ENCODE peak calls at places on chromosomes 11 and 22, in five cellular contexts. One of them, this sample, is unnamed.

GRCh38 chr22:19066531-19067271 is 55.5 kb downstream of the DGCR2 start:
- DNase-seq in IMR-90: peak
- DNase-seq in cardiac muscle cell: peak
- DNase-seq in neural crest cell: no peak
- DNase-seq in AG09309: peak
- DNase-seq in this sample: no peak

GRCh38 chr11:112584674-112585073 is 324.0 kb upstream of the PLET1 start:
- DNase-seq in AG09309: no peak
- DNase-seq in cardiac muscle cell: no peak
- DNase-seq in neural crest cell: no peak
- DNase-seq in IMR-90: no peak
- DNase-seq in this sample: no peak

GRCh38 chr11:46363455-46363920 is 16.2 kb downstream of the DGKZ start:
- DNase-seq in cardiac muscle cell: no peak
- DNase-seq in AG09309: no peak
- DNase-seq in neural crest cell: no peak
- DNase-seq in IMR-90: peak
- DNase-seq in this sample: no peak

GRCh38 chr11:108516125-108516524 is 17.9 kb upstream of the POGLUT3 start:
- DNase-seq in IMR-90: no peak
- DNase-seq in neural crest cell: no peak
- DNase-seq in AG09309: no peak
- DNase-seq in cardiac muscle cell: no peak
- DNase-seq in this sample: no peak

GRCh38 chr11:103537904-103538502 is 428.8 kb downstream of the DYNC2H1 start:
- DNase-seq in AG09309: no peak
- DNase-seq in neural crest cell: no peak
- DNase-seq in cardiac muscle cell: peak
- DNase-seq in IMR-90: peak
- DNase-seq in this sample: peak

GRCh38 chr11:95565692-95566091 is 223.9 kb downstream of the FAM76B start:
- DNase-seq in IMR-90: no peak
- DNase-seq in AG09309: no peak
- DNase-seq in cardiac muscle cell: no peak
- DNase-seq in neural crest cell: no peak
- DNase-seq in this sample: no peak

GRCh38 chr11:70695086-70695960 is 297.0 kb downstream of the CTTN start:
- DNase-seq in IMR-90: peak
- DNase-seq in cardiac muscle cell: no peak
- DNase-seq in neural crest cell: no peak
- DNase-seq in AG09309: peak
- DNase-seq in this sample: no peak

GRCh38 chr11:76184551-76184993 is 21.7 kb downstream of the WNT11 start:
- DNase-seq in cardiac muscle cell: peak
- DNase-seq in IMR-90: peak
- DNase-seq in AG09309: no peak
- DNase-seq in neural crest cell: no peak
- DNase-seq in this sample: no peak

GRCh38 chr11:28461846-28462245 is 353.7 kb downstream of the METTL15 start:
- DNase-seq in neural crest cell: no peak
- DNase-seq in AG09309: no peak
- DNase-seq in IMR-90: peak
- DNase-seq in cardiac muscle cell: peak
- DNase-seq in this sample: no peak

GRCh38 chr22:29306830-29307657 is 594 bp downstream of the GAS2L1 start:
- DNase-seq in cardiac muscle cell: peak
- DNase-seq in IMR-90: peak
- DNase-seq in neural crest cell: peak
- DNase-seq in AG09309: peak
- DNase-seq in this sample: peak

GRCh38 chr11:43579919-43580276 is 100.6 kb upstream of the HSD17B12 start:
- DNase-seq in AG09309: no peak
- DNase-seq in neural crest cell: no peak
- DNase-seq in cardiac muscle cell: no peak
- DNase-seq in IMR-90: no peak
- DNase-seq in this sample: no peak

GRCh38 chr22:27454807-27455450 is 346.6 kb downstream of the MN1 start:
- DNase-seq in IMR-90: no peak
- DNase-seq in AG09309: no peak
- DNase-seq in neural crest cell: no peak
- DNase-seq in cardiac muscle cell: peak
- DNase-seq in this sample: no peak

GRCh38 chr11:69361466-69361865 is 67.5 kb downstream of the MYEOV start:
- DNase-seq in neural crest cell: no peak
- DNase-seq in cardiac muscle cell: no peak
- DNase-seq in AG09309: no peak
- DNase-seq in IMR-90: no peak
- DNase-seq in this sample: no peak

GRCh38 chr11:69359735-69360470 is 65.9 kb downstream of the MYEOV start:
- DNase-seq in cardiac muscle cell: peak
- DNase-seq in IMR-90: peak
- DNase-seq in AG09309: no peak
- DNase-seq in neural crest cell: no peak
- DNase-seq in this sample: no peak

GRCh38 chr11:69361048-69361447 is 67.1 kb downstream of the MYEOV start:
- DNase-seq in cardiac muscle cell: no peak
- DNase-seq in neural crest cell: no peak
- DNase-seq in IMR-90: no peak
- DNase-seq in AG09309: no peak
- DNase-seq in this sample: no peak

GRCh38 chr11:69360606-69361005 is 66.7 kb downstream of the MYEOV start:
- DNase-seq in IMR-90: no peak
- DNase-seq in AG09309: no peak
- DNase-seq in cardiac muscle cell: no peak
- DNase-seq in neural crest cell: no peak
- DNase-seq in this sample: no peak

DNA sequence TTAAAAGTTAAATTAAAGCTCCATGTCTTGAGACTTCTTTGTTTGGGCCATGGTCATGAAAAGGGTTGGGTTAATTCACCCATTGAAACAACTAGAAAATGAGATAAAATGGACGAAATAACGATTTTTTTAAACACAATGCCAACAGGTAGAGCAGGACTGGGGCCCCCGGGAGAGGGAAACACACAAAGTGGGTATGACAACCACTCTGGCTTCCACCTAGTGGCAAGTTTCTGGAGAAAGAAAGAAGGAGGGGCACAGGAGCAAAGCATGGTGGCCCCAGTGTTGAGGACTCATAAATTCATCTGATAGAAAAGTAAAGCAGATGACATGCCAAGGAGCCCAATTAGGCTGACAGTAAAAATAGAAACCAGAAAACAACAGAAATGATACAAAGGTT is 68.4 kb downstream of the MYEOV start:
- DNase-seq in neural crest cell: no peak
- DNase-seq in AG09309: no peak
- DNase-seq in cardiac muscle cell: no peak
- DNase-seq in IMR-90: no peak
- DNase-seq in this sample: no peak
- TF ChIP-seq CTCF in neural crest cell: no peak
- TF ChIP-seq CTCF in AG09309: no peak
- TF ChIP-seq CTCF in cardiac muscle cell: no peak
- TF ChIP-seq CTCF in IMR-90: no peak
- TF ChIP-seq CTCF in this sample: no peak

GRCh38 chr11:1553808-1554594 is 18.1 kb downstream of the DUSP8 start:
- DNase-seq in AG09309: no peak
- DNase-seq in neural crest cell: no peak
- DNase-seq in IMR-90: no peak
- DNase-seq in cardiac muscle cell: no peak
- DNase-seq in this sample: no peak
- TF ChIP-seq CTCF in AG09309: no peak
- TF ChIP-seq CTCF in neural crest cell: no peak
- TF ChIP-seq CTCF in IMR-90: no peak
- TF ChIP-seq CTCF in cardiac muscle cell: no peak
- TF ChIP-seq CTCF in this sample: no peak

GRCh38 chr11:65077466-65077865 is 6.4 kb downstream of the CDCA5 start:
- DNase-seq in IMR-90: peak
- DNase-seq in neural crest cell: no peak
- DNase-seq in cardiac muscle cell: no peak
- DNase-seq in AG09309: no peak
- DNase-seq in this sample: no peak
- TF ChIP-seq CTCF in IMR-90: no peak
- TF ChIP-seq CTCF in neural crest cell: no peak
- TF ChIP-seq CTCF in cardiac muscle cell: no peak
- TF ChIP-seq CTCF in AG09309: no peak
- TF ChIP-seq CTCF in this sample: no peak

DNA sequence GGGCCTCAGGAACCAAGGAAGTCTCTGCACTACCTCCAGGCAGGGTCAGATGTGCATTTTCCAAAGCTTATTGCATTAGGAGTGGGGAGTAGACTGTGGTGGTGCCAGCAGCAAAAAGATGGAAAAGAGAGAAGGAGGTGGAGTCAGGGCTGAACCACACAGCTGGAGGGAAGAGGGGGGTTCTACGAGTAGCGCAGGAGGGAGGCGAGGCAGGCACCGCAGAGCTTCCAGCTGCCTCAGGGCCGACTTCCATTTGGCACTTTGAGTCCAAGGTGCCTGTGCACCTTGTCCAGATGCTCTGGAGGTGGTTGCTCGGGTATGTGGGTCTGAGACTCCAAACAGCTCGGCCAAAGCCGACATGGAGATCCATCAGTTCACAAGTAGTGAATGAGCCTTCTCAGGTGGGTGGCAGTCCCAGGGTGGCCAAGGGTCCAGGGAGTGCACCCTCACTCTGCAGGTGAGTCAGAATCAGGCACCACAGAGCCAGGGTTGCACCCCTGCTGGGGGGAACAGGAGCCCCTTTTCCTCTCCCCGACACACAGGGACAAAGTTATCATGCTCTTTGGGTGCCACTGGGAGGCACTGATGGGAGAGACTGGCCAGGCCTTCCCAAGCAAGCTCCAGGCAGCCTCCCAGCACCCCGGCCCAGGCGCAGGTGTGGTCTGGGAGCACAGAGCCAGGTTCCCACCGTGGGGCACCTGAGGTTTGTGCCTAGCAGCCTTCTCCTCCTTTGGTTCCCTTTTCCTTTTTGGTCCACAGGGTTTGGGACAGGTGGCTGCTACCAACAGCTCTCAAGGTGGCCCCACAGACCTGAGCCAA is 30.2 kb downstream of the GGT5 start:
- DNase-seq in IMR-90: no peak
- DNase-seq in cardiac muscle cell: peak
- DNase-seq in neural crest cell: no peak
- DNase-seq in AG09309: no peak
- DNase-seq in this sample: no peak
- TF ChIP-seq CTCF in IMR-90: no peak
- TF ChIP-seq CTCF in cardiac muscle cell: no peak
- TF ChIP-seq CTCF in neural crest cell: no peak
- TF ChIP-seq CTCF in AG09309: no peak
- TF ChIP-seq CTCF in this sample: no peak

DNA sequence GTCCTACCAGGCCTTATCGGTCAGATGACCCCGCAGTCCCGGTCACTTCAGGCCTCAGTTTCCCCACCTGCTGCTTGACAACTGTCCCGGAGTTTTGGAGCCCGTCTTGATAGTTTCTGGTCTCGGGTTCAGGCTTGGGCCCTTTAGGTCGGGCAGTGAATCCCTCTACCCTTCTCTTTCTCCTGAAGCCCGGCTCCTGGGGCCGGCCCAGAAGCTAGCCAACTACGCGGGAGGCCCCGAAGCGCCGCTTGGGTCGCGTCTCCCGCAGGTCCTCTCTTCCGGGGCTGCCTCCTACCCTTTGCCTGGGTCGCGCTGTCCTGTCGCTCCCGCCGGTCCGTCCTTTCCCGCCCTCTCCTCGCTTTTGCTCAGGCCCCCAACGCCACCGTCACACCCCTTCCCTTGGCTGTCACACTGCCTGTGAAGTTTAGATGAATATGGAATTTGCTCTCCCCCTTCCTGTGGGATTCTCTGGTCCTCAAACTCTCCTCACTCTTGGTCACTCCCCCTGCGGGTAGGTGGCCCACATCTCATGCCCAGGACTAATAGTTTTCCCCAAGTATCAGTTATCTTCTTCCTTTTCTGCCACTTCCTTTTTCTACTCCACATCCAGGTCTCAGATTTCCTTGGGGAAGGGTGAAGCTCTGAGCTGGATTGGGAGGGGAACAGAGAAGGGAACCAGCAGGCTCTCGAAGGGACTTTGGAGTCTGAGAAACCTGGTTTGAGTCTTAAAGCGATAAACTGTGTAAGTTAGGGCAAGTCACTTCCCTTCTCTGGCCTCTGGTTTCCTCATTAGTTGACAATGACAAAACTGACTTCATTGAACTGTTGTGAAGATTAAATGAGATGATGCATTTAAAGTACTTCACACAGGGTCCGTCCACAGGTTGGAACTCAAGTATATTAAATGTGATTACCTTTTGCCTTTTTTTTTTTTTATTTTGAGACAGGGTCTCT is 791 bp downstream of the RAB1B start:
- DNase-seq in AG09309: no peak
- DNase-seq in cardiac muscle cell: peak
- DNase-seq in IMR-90: peak
- DNase-seq in neural crest cell: no peak
- DNase-seq in this sample: no peak
- TF ChIP-seq CTCF in AG09309: peak
- TF ChIP-seq CTCF in cardiac muscle cell: peak
- TF ChIP-seq CTCF in IMR-90: peak
- TF ChIP-seq CTCF in neural crest cell: peak
- TF ChIP-seq CTCF in this sample: no peak

DNA sequence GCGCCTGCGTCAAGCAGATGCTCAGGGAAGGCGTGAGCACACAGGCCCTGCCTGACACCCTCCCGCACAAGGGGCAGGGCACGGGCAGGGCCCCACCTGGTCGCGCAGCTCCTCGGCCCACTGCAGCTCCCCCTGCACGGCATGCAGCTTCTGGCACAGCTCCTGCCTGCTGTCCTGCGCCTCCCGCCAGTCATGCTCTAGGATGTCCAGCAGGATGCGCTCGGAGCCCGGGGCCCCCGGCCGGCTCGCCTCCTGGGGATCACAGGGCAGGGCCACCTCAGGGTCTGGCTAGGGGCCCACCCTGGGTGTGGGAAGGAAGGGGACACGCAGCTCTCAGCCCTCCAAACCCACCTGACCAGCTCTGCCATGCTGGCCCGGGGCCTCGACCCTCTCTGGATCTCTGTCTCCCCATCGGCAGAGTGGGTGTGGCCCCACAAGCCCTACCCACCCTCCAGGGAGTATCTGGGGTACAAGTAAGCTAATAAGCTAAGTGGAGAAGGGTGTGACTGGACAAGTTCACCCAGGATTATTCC is 10.7 kb downstream of the CARD10 start:
- DNase-seq in cardiac muscle cell: no peak
- DNase-seq in neural crest cell: no peak
- DNase-seq in IMR-90: no peak
- DNase-seq in AG09309: no peak
- DNase-seq in this sample: no peak
- TF ChIP-seq CTCF in cardiac muscle cell: no peak
- TF ChIP-seq CTCF in neural crest cell: no peak
- TF ChIP-seq CTCF in IMR-90: no peak
- TF ChIP-seq CTCF in AG09309: no peak
- TF ChIP-seq CTCF in this sample: no peak

This sample was measured in GM13977.